ENCODE peak calls at places on chromosomes 3 and 15, in ten cellular contexts. U is psoas muscle; P is CD8-positive, alpha-beta T cell; R is colonic mucosa; L is AG09319; Y is uterus; A is GM10248; Q is H9; C is upper lobe of right lung; V is Calu3. M is an unnamed sample.

GRCh38 chr3:65955792-65956477 is 82.8 kb downstream of the MAGI1 start:
- DNase-seq in U (no peak), P (no peak), R (no peak), L (no peak), Y (no peak), A (no peak), Q (no peak), C (no peak), V (no peak), M (no peak)

GRCh38 chr15:69236505-69236904 is 62.2 kb upstream of the PAQR5 start:
- DNase-seq in U (no peak), P (no peak), R (no peak), L (no peak), Y (no peak), A (no peak), Q (no peak), C (no peak), V (no peak), M (no peak)

GRCh38 chr15:31197497-31198414 is 96.2 kb upstream of the TRPM1 start:
- DNase-seq in U (no peak), P (peak), R (no peak), L (no peak), Y (no peak), A (peak), Q (peak), C (peak), V (no peak), M (no peak)

GRCh38 chr3:80114694-80115093 is 346.9 kb upstream of the ROBO1 start:
- DNase-seq in U (no peak), P (no peak), R (no peak), L (no peak), Y (no peak), A (no peak), Q (no peak), C (no peak), V (no peak), M (no peak)

GRCh38 chr3:69137412-69137811 is 15.0 kb upstream of the LMOD3 start:
- DNase-seq in U (no peak), P (no peak), R (no peak), L (no peak), Y (no peak), A (no peak), Q (no peak), C (no peak), V (no peak), M (no peak)

GRCh38 chr3:194278186-194278845 is 72.8 kb downstream of the CPN2 start:
- DNase-seq in U (no peak), P (no peak), R (no peak), L (no peak), Y (no peak), A (no peak), Q (peak), C (peak), V (no peak), M (no peak)

GRCh38 chr3:157310329-157311065 is 126.2 kb upstream of the PTX3 start:
- DNase-seq in U (no peak), P (no peak), R (no peak), L (no peak), Y (no peak), A (no peak), Q (no peak), C (no peak), V (no peak), M (no peak)

GRCh38 chr3:52522651-52523251 is 10.9 kb downstream of the NT5DC2 start:
- DNase-seq in U (peak), P (no peak), R (no peak), L (no peak), Y (no peak), A (no peak), Q (no peak), C (peak), V (no peak), M (peak)

GRCh38 chr3:141231923-141232861 is 567 bp downstream of the PXYLP1 start:
- DNase-seq in U (peak), P (no peak), R (peak), L (no peak), Y (peak), A (no peak), Q (peak), C (peak), V (peak), M (no peak)

GRCh38 chr15:97301166-97301565 is 659.3 kb upstream of the ARRDC4 start:
- DNase-seq in U (no peak), P (no peak), R (no peak), L (no peak), Y (no peak), A (no peak), Q (peak), C (no peak), V (no peak), M (no peak)
- TF ChIP-seq CTCF in U (no peak), P (no peak), R (no peak), L (no peak), Y (no peak), A (no peak), Q (peak), C (no peak), V (no peak), M (no peak)

DNA sequence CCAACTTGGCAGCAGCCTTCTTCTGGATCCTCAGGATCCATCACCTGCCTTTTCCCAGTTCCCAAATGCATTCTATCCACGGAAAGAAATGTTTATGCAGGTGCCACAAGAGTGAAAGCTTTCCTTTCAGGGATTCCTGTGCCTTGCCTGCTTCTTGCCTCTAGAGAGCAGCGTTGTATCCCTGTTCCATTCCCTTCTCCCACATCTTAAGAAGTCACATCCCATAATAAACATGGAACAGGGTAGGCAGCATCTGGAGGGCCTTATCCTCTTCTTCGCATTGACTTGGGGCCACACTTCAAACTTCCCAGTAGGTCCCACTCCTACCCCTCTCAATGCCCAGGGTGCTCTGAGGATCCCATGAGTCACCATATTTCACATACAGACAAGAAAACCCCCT is 72.7 kb upstream of the DCLK3 start:
- DNase-seq in U (no peak), P (no peak), R (no peak), L (no peak), Y (no peak), A (no peak), Q (no peak), C (no peak), V (no peak), M (no peak)
- TF ChIP-seq CTCF in U (no peak), P (no peak), R (no peak), L (peak), Y (no peak), A (peak), Q (peak), C (no peak), V (no peak), M (no peak)

GRCh38 chr15:100934735-100935134 is 15.6 kb downstream of the LRRK1 start:
- DNase-seq in U (no peak), P (no peak), R (no peak), L (no peak), Y (no peak), A (no peak), Q (no peak), C (no peak), V (no peak), M (no peak)
- TF ChIP-seq CTCF in U (no peak), P (no peak), R (no peak), L (no peak), Y (no peak), A (no peak), Q (peak), C (no peak), V (no peak), M (peak)

GRCh38 chr3:51390186-51390585 is 899 bp upstream of the RBM15B start:
- DNase-seq in U (no peak), P (no peak), R (no peak), L (no peak), Y (no peak), A (no peak), Q (no peak), C (no peak), V (no peak), M (no peak)

GRCh38 chr3:51386159-51386851 is 1.2 kb downstream of the MANF start:
- DNase-seq in U (no peak), P (no peak), R (no peak), L (no peak), Y (no peak), A (no peak), Q (peak), C (no peak), V (no peak), M (no peak)

GRCh38 chr3:51386852-51387229 is 1.8 kb downstream of the MANF start:
- DNase-seq in U (no peak), P (no peak), R (no peak), L (no peak), Y (no peak), A (no peak), Q (no peak), C (no peak), V (no peak), M (no peak)

GRCh38 chr3:51389423-51390183 is 1.5 kb upstream of the RBM15B start:
- DNase-seq in U (peak), P (peak), R (peak), L (no peak), Y (no peak), A (peak), Q (peak), C (peak), V (peak), M (no peak)

DNA sequence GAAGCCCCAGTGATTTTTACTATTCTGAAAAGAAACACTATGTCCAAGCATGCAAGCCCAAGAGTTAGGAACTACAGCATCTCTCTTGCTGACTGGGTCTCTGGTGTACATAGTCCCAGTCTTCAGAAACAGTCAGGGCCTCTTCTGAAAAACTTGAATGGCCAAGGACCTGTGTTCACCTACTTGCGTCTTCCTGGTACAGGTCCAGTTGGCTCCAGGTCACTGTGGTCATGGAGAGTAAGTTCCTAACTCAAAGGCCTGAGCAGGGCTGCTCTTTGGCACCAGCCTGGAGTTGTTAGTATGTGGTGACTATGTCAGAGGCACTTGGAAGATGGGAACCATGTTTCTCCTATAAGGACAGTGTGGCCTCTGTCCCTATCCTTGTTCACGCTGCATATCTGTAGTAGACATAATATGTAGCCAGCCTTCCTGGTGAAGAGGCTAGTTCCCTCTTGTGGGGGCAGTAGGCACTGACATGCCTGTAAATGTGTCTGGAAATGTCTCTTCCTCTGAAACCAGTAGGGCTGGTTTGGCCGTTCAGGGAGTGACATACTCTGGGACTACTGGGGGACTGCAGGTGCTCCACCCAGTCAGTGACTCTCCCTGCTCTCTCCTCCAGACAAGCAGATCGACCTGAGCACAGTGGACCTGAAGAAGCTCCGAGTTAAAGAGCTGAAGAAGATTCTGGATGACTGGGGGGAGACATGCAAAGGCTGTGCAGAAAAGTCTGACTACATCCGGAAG is 2.6 kb upstream of the RBM15B start:
- DNase-seq in U (no peak), P (no peak), R (peak), L (no peak), Y (no peak), A (no peak), Q (peak), C (no peak), V (peak), M (no peak)
- TF ChIP-seq CTCF in U (no peak), P (no peak), R (peak), L (peak), Y (no peak), A (peak), Q (peak), C (no peak), V (peak), M (no peak)

M was measured in CD14-positive monocyte.